ENCODE peak calls at places on chromosomes 5 and 9, in four cellular contexts. M is stomach, P is kidney, Z is right lobe of liver. D is an unnamed sample.

GRCh38 chr9:132857031-132857430 is 21.1 kb downstream of the AK8 start:
- DNase-seq in M (peak; percentile 46), P (no peak), Z (no peak), D (no peak)

GRCh38 chr5:103244398-103244797 is 14.2 kb upstream of the MACIR start:
- DNase-seq in M (no peak), P (no peak), Z (no peak), D (no peak)

GRCh38 chr5:93585054-93585751 is 2.2 kb downstream of the NR2F1 start:
- DNase-seq in M (no peak), P (peak; percentile 58), Z (no peak), D (no peak)

GRCh38 chr5:134255418-134256150 is 29.7 kb upstream of the PPP2CA start:
- DNase-seq in M (no peak), P (no peak), Z (no peak), D (no peak)

GRCh38 chr5:132896685-132897084 is 23.2 kb downstream of the LEAP2 start:
- DNase-seq in M (no peak), P (no peak), Z (no peak), D (no peak)

GRCh38 chr5:111278824-111279504 is 54.8 kb downstream of the CAMK4 start:
- DNase-seq in M (peak; percentile 68), P (no peak), Z (peak; percentile 62), D (no peak)

GRCh38 chr5:152405145-152405544 is at the start of gene NMUR2:
- DNase-seq in M (no peak), P (no peak), Z (no peak), D (no peak)

GRCh38 chr5:96692436-96692835 is 30.3 kb downstream of the CAST start:
- DNase-seq in M (no peak), P (no peak), Z (no peak), D (no peak)

GRCh38 chr5:156431956-156432829 is 105.2 kb downstream of the SGCD start:
- DNase-seq in M (no peak), P (peak; percentile 42), Z (no peak), D (no peak)

GRCh38 chr5:76547242-76547890 is 75.8 kb downstream of the F2RL2 start:
- DNase-seq in M (no peak), P (no peak), Z (no peak), D (no peak)

GRCh38 chr5:132069994-132070393 is 3.6 kb upstream of the CSF2 start:
- DNase-seq in M (no peak), P (peak; percentile 29), Z (no peak), D (no peak)

GRCh38 chr9:16102154-16102553 is 549.3 kb downstream of the CCDC171 start:
- DNase-seq in M (no peak), P (no peak), Z (no peak), D (no peak)

GRCh38 chr9:16103613-16104012 is 550.8 kb downstream of the CCDC171 start:
- DNase-seq in M (no peak), P (peak; percentile 89), Z (no peak), D (no peak)

GRCh38 chr9:16106211-16106610 is 553.4 kb downstream of the CCDC171 start:
- DNase-seq in M (no peak), P (no peak), Z (no peak), D (no peak)

GRCh38 chr9:16100596-16101091 is 547.8 kb downstream of the CCDC171 start:
- DNase-seq in M (no peak), P (peak; percentile 89), Z (no peak), D (no peak)

DNA sequence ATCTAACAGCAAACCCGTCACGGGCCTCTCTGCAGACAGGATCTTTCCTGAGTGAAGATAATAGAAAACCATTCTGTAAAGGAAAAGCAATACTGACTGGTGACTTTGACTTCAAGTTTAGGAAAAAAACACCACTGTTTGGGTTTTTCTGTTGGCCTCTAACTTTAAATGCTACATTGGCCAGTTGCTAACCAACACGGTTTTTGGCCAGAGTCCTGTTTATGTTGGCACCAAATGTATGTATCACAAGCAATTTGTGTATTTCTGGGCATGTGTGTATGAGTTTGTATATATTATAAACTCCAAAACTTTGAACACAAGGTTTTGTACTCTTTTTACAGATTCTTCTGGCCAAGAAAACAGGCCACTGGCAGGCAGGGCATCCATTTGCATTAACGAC is 552.7 kb downstream of the CCDC171 start:
- DNase-seq in M (no peak), P (no peak), Z (no peak), D (no peak)
- H3K27ac ChIP-seq in M (no peak overlapping the region), P (no peak overlapping the region), Z (no peak overlapping the region), D (no peak overlapping the region)

GRCh38 chr9:131284856-131285255 is 4.7 kb upstream of the PLPP7 start:
- DNase-seq in M (no peak), P (no peak), Z (no peak), D (no peak)

GRCh38 chr9:131282175-131282574 is 5.9 kb upstream of the FAM78A start:
- DNase-seq in M (no peak), P (no peak), Z (no peak), D (no peak)

GRCh38 chr9:131280660-131281059 is 4.3 kb upstream of the FAM78A start:
- DNase-seq in M (no peak), P (no peak), Z (no peak), D (no peak)

GRCh38 chr9:131281119-131281965 is 5.0 kb upstream of the FAM78A start:
- DNase-seq in M (no peak), P (no peak), Z (no peak), D (no peak)

DNA sequence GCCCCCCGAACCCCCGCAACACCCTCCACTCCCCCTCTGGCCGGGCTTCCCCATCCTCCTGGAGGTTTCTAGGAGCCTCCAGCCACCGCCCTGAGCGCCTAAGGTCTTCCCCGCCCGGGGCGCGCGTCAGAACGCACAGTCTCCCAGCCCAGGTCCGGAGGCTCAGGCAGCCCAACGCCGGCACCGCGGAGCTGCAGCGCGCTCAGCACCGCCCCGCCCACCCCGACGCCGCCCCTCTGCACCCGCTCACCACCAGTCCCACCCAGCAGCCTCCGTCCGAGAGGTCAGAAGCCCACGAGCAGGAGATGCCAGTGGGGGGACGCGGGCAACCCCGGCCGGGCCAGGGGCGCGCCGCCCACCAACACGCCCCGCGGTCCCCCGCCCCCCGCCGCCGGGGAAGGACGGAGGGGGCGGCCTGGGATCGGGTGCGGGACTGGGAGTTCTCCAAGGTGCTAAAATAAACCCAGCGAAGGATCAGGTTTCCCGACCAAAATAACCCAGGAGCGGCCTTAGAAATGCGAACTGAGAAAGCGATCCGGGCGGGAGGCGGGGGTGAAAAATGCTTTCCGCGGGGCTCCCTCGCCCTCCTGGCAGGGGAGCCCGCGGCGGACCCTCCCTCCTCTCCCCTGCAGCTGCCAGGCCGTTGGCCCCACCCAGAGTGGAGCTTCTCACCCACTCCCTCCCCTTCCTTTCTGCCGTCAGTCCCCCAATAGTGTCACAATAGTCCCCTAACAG is 6.5 kb upstream of the FAM78A start:
- DNase-seq in M (no peak), P (no peak), Z (no peak), D (no peak)
- H3K4me3 ChIP-seq in M (peak overlapping the region; percentile 19), P (no peak overlapping the region), Z (no peak overlapping the region), D (peak overlapping the region; percentile 48)

DNA sequence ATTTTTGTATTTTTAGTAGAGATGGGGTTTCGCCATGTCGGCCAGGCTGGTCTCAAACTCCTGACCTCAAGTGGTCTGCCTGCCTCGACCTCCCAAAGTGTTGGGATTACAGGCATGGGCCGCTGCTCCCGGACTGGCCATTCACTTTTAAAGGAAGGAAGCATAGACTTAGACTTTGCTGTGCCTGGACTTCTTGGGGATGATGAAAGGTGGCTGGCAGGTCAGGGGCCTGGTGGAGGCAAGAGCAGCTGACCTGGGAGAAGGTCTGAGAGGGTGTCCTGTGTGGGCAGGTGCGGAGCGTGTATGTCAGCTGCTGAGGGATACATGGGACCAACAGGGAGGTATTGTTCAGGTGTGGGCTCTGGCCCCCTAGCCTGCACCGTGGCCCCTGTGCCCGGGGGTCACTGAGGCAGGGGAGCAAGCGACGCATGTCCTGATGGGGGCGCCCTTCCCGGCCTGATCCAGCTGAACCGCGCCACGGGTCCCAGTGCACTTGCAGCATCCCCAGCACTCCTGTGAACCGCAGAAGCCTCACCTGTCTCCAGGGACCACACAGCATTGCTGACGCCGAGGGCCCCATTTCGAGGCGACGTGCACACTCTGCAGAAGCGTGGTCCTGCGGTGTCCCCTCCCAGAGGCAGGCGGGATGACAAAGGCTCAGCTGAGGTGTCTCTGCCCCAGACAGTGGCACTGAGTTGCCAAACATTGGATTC is 23.1 kb downstream of the NDUFS6 start:
- DNase-seq in M (no peak), P (no peak), Z (no peak), D (no peak)
- TF ChIP-seq CTCF in M (no peak), P (no peak), Z (no peak), D (no peak)

GRCh38 chr9:129968690-129969485 is 74.1 kb downstream of the FNBP1 start:
- DNase-seq in M (no peak), P (no peak), Z (no peak), D (no peak)
- H3K27ac ChIP-seq in M (no peak overlapping the region), P (peak overlapping the region; percentile 28), Z (peak overlapping the region; percentile 40), D (peak overlapping the region; percentile 93)